ENCODE peak calls at places on chromosomes 7 and 10, in seven cellular contexts. One of them, this sample, is unnamed.

GRCh38 chr10:28331821-28332220 is 29.0 kb upstream of the MPP7 start:
- DNase-seq in neuronal stem cell: no peak
- DNase-seq in H9: no peak
- DNase-seq in mesendoderm: no peak
- DNase-seq in H1: no peak
- DNase-seq in trophoblast cell: peak; percentile 17
- DNase-seq in IMR-90: peak; percentile 97
- DNase-seq in this sample: peak; percentile 78

GRCh38 chr7:2626498-2627117 is 5.2 kb upstream of the TTYH3 start:
- DNase-seq in neuronal stem cell: no peak
- DNase-seq in H9: no peak
- DNase-seq in H1: no peak
- DNase-seq in trophoblast cell: no peak
- DNase-seq in IMR-90: peak; percentile 32
- DNase-seq in mesendoderm: peak; percentile 38
- DNase-seq in this sample: no peak

GRCh38 chr10:79188154-79188763 is 119.5 kb downstream of the ZMIZ1 start:
- DNase-seq in mesendoderm: peak; percentile 69
- DNase-seq in trophoblast cell: no peak
- DNase-seq in neuronal stem cell: no peak
- DNase-seq in H1: no peak
- DNase-seq in H9: no peak
- DNase-seq in IMR-90: no peak
- DNase-seq in this sample: no peak

GRCh38 chr7:152402384-152403250 is 33.2 kb downstream of the KMT2C start:
- DNase-seq in H1: no peak
- DNase-seq in H9: no peak
- DNase-seq in neuronal stem cell: no peak
- DNase-seq in trophoblast cell: no peak
- DNase-seq in IMR-90: peak; percentile 57
- DNase-seq in mesendoderm: no peak
- DNase-seq in this sample: no peak

GRCh38 chr10:102624751-102625330 is 19.4 kb upstream of the TRIM8 start:
- DNase-seq in IMR-90: no peak
- DNase-seq in neuronal stem cell: no peak
- DNase-seq in H9: no peak
- DNase-seq in trophoblast cell: no peak
- DNase-seq in mesendoderm: no peak
- DNase-seq in H1: no peak
- DNase-seq in this sample: no peak

GRCh38 chr10:123868058-123868995 is 23.3 kb downstream of the CPXM2 start:
- DNase-seq in trophoblast cell: no peak
- DNase-seq in neuronal stem cell: no peak
- DNase-seq in H1: no peak
- DNase-seq in IMR-90: no peak
- DNase-seq in mesendoderm: no peak
- DNase-seq in H9: no peak
- DNase-seq in this sample: no peak

GRCh38 chr10:16787361-16787791 is 29.8 kb downstream of the RSU1 start:
- DNase-seq in H1: no peak
- DNase-seq in H9: no peak
- DNase-seq in IMR-90: no peak
- DNase-seq in neuronal stem cell: no peak
- DNase-seq in mesendoderm: no peak
- DNase-seq in trophoblast cell: no peak
- DNase-seq in this sample: no peak

GRCh38 chr7:94289071-94289470 is 105.6 kb upstream of the COL1A2 start:
- DNase-seq in H1: peak; percentile 59
- DNase-seq in trophoblast cell: peak; percentile 61
- DNase-seq in H9: peak; percentile 84
- DNase-seq in IMR-90: peak; percentile 91
- DNase-seq in neuronal stem cell: peak; percentile 61
- DNase-seq in mesendoderm: peak; percentile 94
- DNase-seq in this sample: peak; percentile 92

GRCh38 chr7:106418526-106418925 is 133.7 kb upstream of the NAMPT start:
- DNase-seq in H9: no peak
- DNase-seq in IMR-90: peak; percentile 41
- DNase-seq in trophoblast cell: no peak
- DNase-seq in neuronal stem cell: no peak
- DNase-seq in mesendoderm: no peak
- DNase-seq in H1: no peak
- DNase-seq in this sample: peak; percentile 86

GRCh38 chr10:102492344-102492939 is 10.1 kb downstream of the ACTR1A start:
- DNase-seq in neuronal stem cell: no peak
- DNase-seq in mesendoderm: no peak
- DNase-seq in trophoblast cell: peak; percentile 22
- DNase-seq in IMR-90: no peak
- DNase-seq in H9: no peak
- DNase-seq in H1: no peak
- DNase-seq in this sample: no peak

GRCh38 chr7:100137851-100138760 is 10.6 kb upstream of the LAMTOR4 start:
- DNase-seq in IMR-90: no peak
- DNase-seq in trophoblast cell: no peak
- DNase-seq in H9: no peak
- DNase-seq in neuronal stem cell: no peak
- DNase-seq in H1: no peak
- DNase-seq in mesendoderm: no peak
- DNase-seq in this sample: no peak

GRCh38 chr10:72056113-72056512 is 32.2 kb downstream of the SPOCK2 start:
- DNase-seq in IMR-90: no peak
- DNase-seq in H1: no peak
- DNase-seq in neuronal stem cell: no peak
- DNase-seq in trophoblast cell: no peak
- DNase-seq in mesendoderm: no peak
- DNase-seq in H9: no peak
- DNase-seq in this sample: no peak

GRCh38 chr10:31770307-31770902 is 158.2 kb downstream of the ARHGAP12 start:
- DNase-seq in IMR-90: no peak
- DNase-seq in mesendoderm: no peak
- DNase-seq in neuronal stem cell: no peak
- DNase-seq in H9: no peak
- DNase-seq in trophoblast cell: no peak
- DNase-seq in H1: no peak
- DNase-seq in this sample: no peak

GRCh38 chr10:86402283-86402931 is 35.8 kb upstream of the GRID1 start:
- DNase-seq in H1: no peak
- DNase-seq in mesendoderm: no peak
- DNase-seq in IMR-90: peak; percentile 15
- DNase-seq in neuronal stem cell: no peak
- DNase-seq in H9: no peak
- DNase-seq in trophoblast cell: no peak
- DNase-seq in this sample: peak; percentile 21
- H3K4me2 ChIP-seq in H1: peak overlapping the region; percentile 63
- H3K4me2 ChIP-seq in mesendoderm: no peak overlapping the region
- H3K4me2 ChIP-seq in IMR-90: peak overlapping the region; percentile 43
- H3K4me2 ChIP-seq in neuronal stem cell: peak overlapping the region; percentile 49
- H3K4me2 ChIP-seq in H9: peak overlapping the region; percentile 25
- H3K4me2 ChIP-seq in trophoblast cell: no peak overlapping the region
- H3K4me2 ChIP-seq in this sample: no peak overlapping the region

DNA sequence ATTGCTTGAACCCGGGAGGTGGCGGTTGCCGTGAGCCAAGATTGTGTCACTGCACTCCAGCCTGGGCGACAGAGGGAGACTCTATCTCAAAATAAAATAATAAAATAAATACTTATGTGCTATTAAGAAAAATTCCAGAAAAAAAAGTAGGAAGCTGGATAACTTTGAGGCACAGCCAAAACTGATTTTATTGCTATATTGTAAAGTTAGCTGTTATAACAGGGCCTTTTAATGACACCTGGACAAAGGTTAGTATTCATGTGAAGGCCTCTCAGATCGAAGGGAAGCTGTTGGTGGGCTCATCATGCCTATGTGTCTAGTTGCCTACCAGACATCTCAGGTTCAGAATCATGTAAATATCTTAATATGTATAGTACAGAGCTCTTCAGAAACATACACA is 143.0 kb downstream of the LCOR start:
- DNase-seq in IMR-90: no peak
- DNase-seq in trophoblast cell: no peak
- DNase-seq in neuronal stem cell: no peak
- DNase-seq in H9: no peak
- DNase-seq in H1: no peak
- DNase-seq in mesendoderm: no peak
- DNase-seq in this sample: no peak
- H4K8ac ChIP-seq in IMR-90: no peak overlapping the region
- H4K8ac ChIP-seq in trophoblast cell: no peak overlapping the region
- H4K8ac ChIP-seq in neuronal stem cell: no peak overlapping the region
- H4K8ac ChIP-seq in H9: no peak overlapping the region
- H4K8ac ChIP-seq in H1: no peak overlapping the region
- H4K8ac ChIP-seq in mesendoderm: no peak overlapping the region
- H4K8ac ChIP-seq in this sample: no peak overlapping the region

DNA sequence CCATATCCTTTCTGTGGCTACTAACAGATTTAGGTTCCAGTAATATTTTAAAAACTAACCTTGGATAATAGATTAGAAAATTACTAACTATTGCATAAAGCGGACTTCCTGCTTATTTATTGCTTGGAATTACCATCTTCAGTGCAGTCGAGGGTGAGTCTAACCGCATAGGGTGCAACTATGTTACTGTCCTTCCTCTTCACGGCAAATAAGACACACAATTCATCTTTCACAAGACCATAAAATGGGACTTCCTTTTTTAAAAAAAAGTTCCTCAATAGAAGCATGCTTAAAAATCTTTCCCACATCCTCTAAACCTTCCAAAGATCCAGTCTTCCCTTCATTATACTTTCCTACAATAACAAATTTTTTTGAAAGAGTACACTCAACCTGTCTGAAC is 2.1 kb downstream of the SLC25A40 start:
- DNase-seq in H1: no peak
- DNase-seq in H9: no peak
- DNase-seq in neuronal stem cell: no peak
- DNase-seq in mesendoderm: no peak
- DNase-seq in trophoblast cell: no peak
- DNase-seq in IMR-90: no peak
- DNase-seq in this sample: no peak
- H3K4me2 ChIP-seq in H1: no peak overlapping the region
- H3K4me2 ChIP-seq in H9: peak overlapping the region; percentile 34
- H3K4me2 ChIP-seq in neuronal stem cell: no peak overlapping the region
- H3K4me2 ChIP-seq in mesendoderm: no peak overlapping the region
- H3K4me2 ChIP-seq in trophoblast cell: no peak overlapping the region
- H3K4me2 ChIP-seq in IMR-90: no peak overlapping the region
- H3K4me2 ChIP-seq in this sample: no peak overlapping the region

DNA sequence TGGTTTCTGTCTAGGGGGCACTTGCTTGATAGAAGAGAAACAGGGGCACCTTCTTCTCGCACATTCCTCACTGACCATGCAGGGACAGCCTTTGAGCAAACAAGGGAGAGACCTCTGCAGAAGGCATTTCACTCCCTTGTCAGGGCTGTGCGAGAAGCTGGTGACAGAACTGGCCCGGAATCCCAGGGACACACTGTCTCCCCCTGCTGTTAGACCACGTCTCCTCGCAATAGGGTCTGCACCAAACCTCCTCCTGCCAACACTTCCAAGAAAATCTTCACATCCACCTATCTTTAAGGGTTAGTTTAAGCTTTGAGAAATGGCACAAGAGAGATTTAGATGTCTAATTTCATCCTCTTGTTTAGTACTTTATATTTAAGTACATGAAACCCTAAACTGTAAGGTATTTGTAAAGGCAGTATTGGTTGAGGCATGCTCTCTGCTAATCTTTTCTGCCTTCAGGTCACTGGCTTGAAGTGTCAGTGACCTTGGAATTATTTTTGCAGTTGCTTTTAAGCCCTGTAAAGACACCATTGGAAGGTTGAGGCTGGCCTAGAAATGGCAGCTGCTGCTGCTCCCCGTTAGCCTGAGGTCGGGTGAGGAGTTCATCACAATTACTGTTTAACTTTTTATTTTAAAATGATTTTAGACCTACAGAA is 37.0 kb downstream of the RBM20 start:
- DNase-seq in H9: peak; percentile 79
- DNase-seq in mesendoderm: peak; percentile 91
- DNase-seq in neuronal stem cell: peak; percentile 41
- DNase-seq in IMR-90: peak; percentile 31
- DNase-seq in trophoblast cell: peak; percentile 25
- DNase-seq in H1: no peak
- DNase-seq in this sample: peak; percentile 51
- H4K8ac ChIP-seq in H9: no peak overlapping the region
- H4K8ac ChIP-seq in mesendoderm: no peak overlapping the region
- H4K8ac ChIP-seq in neuronal stem cell: no peak overlapping the region
- H4K8ac ChIP-seq in IMR-90: no peak overlapping the region
- H4K8ac ChIP-seq in trophoblast cell: no peak overlapping the region
- H4K8ac ChIP-seq in H1: no peak overlapping the region
- H4K8ac ChIP-seq in this sample: no peak overlapping the region

GRCh38 chr7:129959480-129960332 is 6.9 kb upstream of the UBE2H start:
- DNase-seq in H1: no peak
- DNase-seq in neuronal stem cell: no peak
- DNase-seq in H9: no peak
- DNase-seq in trophoblast cell: peak; percentile 60
- DNase-seq in mesendoderm: no peak
- DNase-seq in IMR-90: no peak
- DNase-seq in this sample: peak; percentile 24
- H3K4me2 ChIP-seq in H1: no peak overlapping the region
- H3K4me2 ChIP-seq in neuronal stem cell: no peak overlapping the region
- H3K4me2 ChIP-seq in H9: no peak overlapping the region
- H3K4me2 ChIP-seq in trophoblast cell: no peak overlapping the region
- H3K4me2 ChIP-seq in mesendoderm: no peak overlapping the region
- H3K4me2 ChIP-seq in IMR-90: no peak overlapping the region
- H3K4me2 ChIP-seq in this sample: no peak overlapping the region

GRCh38 chr7:110894111-110894510 is 196.8 kb upstream of the LRRN3 start:
- DNase-seq in mesendoderm: no peak
- DNase-seq in trophoblast cell: no peak
- DNase-seq in H9: no peak
- DNase-seq in IMR-90: no peak
- DNase-seq in H1: no peak
- DNase-seq in neuronal stem cell: no peak
- DNase-seq in this sample: no peak

GRCh38 chr7:110891197-110891596 is 199.7 kb upstream of the LRRN3 start:
- DNase-seq in trophoblast cell: no peak
- DNase-seq in H9: no peak
- DNase-seq in neuronal stem cell: no peak
- DNase-seq in IMR-90: no peak
- DNase-seq in H1: no peak
- DNase-seq in mesendoderm: no peak
- DNase-seq in this sample: no peak

GRCh38 chr7:110889363-110889762 is 201.6 kb upstream of the LRRN3 start:
- DNase-seq in trophoblast cell: no peak
- DNase-seq in neuronal stem cell: no peak
- DNase-seq in H1: no peak
- DNase-seq in IMR-90: no peak
- DNase-seq in mesendoderm: peak; percentile 50
- DNase-seq in H9: no peak
- DNase-seq in this sample: no peak
- H4K8ac ChIP-seq in trophoblast cell: no peak overlapping the region
- H4K8ac ChIP-seq in neuronal stem cell: no peak overlapping the region
- H4K8ac ChIP-seq in H1: no peak overlapping the region
- H4K8ac ChIP-seq in IMR-90: no peak overlapping the region
- H4K8ac ChIP-seq in mesendoderm: no peak overlapping the region
- H4K8ac ChIP-seq in H9: no peak overlapping the region
- H4K8ac ChIP-seq in this sample: no peak overlapping the region

GRCh38 chr10:51124852-51125251 is 50.6 kb downstream of the PRKG1 start:
- DNase-seq in H1: no peak
- DNase-seq in mesendoderm: no peak
- DNase-seq in neuronal stem cell: no peak
- DNase-seq in H9: no peak
- DNase-seq in IMR-90: no peak
- DNase-seq in trophoblast cell: no peak
- DNase-seq in this sample: no peak
- H3K4me2 ChIP-seq in H1: no peak overlapping the region
- H3K4me2 ChIP-seq in mesendoderm: no peak overlapping the region
- H3K4me2 ChIP-seq in neuronal stem cell: no peak overlapping the region
- H3K4me2 ChIP-seq in H9: no peak overlapping the region
- H3K4me2 ChIP-seq in IMR-90: no peak overlapping the region
- H3K4me2 ChIP-seq in trophoblast cell: no peak overlapping the region
- H3K4me2 ChIP-seq in this sample: no peak overlapping the region